ENCODE peak calls at places on chromosome 10, in seven cellular contexts. M is natural killer cell; C is testis; V is NCI-H1092; N is tibial artery; O is sciatic nerve; Z is stimulated activated CD4-positive, alpha-beta T cell treated with anti-CD3 and anti-CD28 coated beads, Interleukin-15, amount 100 ng/mL, for 1 hour. K is an unnamed sample.
A peak's percentile ranks its signal among the peaks of the same experiment; 100 is the strongest.

GRCh38 chr10:18665079-18665478 is 5.8 kb downstream of the ARL5B start:
- DNase-seq in M (no peak), C (no peak), V (no peak), N (no peak), O (no peak), Z (no peak), K (no peak)

GRCh38 chr10:86170255-86171153 is 196.1 kb downstream of the GRID1 start:
- DNase-seq in M (no peak), C (no peak), V (no peak), N (peak; percentile 15), O (peak; percentile 25), Z (no peak), K (no peak)

GRCh38 chr10:70474780-70475179 is 3.8 kb upstream of the PALD1 start:
- DNase-seq in M (no peak), C (no peak), V (no peak), N (no peak), O (no peak), Z (no peak), K (no peak)

GRCh38 chr10:329361-330099 is 194.3 kb downstream of the ZMYND11 start:
- DNase-seq in M (no peak), C (peak; percentile 88), V (no peak), N (peak; percentile 91), O (peak; percentile 90), Z (no peak), K (peak; percentile 93)

GRCh38 chr10:17838080-17838634 is 29.0 kb downstream of the MRC1 start:
- DNase-seq in M (no peak), C (no peak), V (no peak), N (no peak), O (no peak), Z (no peak), K (no peak)

GRCh38 chr10:70188768-70189167 is 18.5 kb upstream of the SAR1A start:
- DNase-seq in M (no peak), C (no peak), V (no peak), N (no peak), O (no peak), Z (no peak), K (no peak)

GRCh38 chr10:1203704-1204103 is 147.5 kb downstream of the WDR37 start:
- DNase-seq in M (no peak), C (no peak), V (no peak), N (no peak), O (no peak), Z (no peak), K (no peak)

GRCh38 chr10:3668276-3668960 is 116.6 kb downstream of the KLF6 start:
- DNase-seq in M (peak; percentile 25), C (peak; percentile 35), V (no peak), N (peak; percentile 43), O (no peak), Z (peak; percentile 21), K (peak; percentile 66)

GRCh38 chr10:122459586-122460273 is 1.6 kb upstream of the HTRA1 start:
- DNase-seq in M (no peak), C (no peak), V (no peak), N (no peak), O (no peak), Z (no peak), K (no peak)

GRCh38 chr10:6349846-6350245 is 147.1 kb downstream of the PFKFB3 start:
- DNase-seq in M (no peak), C (no peak), V (no peak), N (no peak), O (no peak), Z (no peak), K (no peak)

GRCh38 chr10:6037422-6037821 is 24.7 kb downstream of the IL2RA start:
- DNase-seq in M (no peak), C (no peak), V (no peak), N (no peak), O (peak; percentile 25), Z (no peak), K (no peak)

GRCh38 chr10:11158080-11158479 is 140.4 kb downstream of the CELF2 start:
- DNase-seq in M (no peak), C (no peak), V (no peak), N (no peak), O (no peak), Z (no peak), K (no peak)

GRCh38 chr10:112750427-112751167 is 199.4 kb upstream of the TCF7L2 start:
- DNase-seq in M (no peak), C (no peak), V (no peak), N (no peak), O (no peak), Z (no peak), K (no peak)

GRCh38 chr10:124495725-124496124 is 34.1 kb downstream of the LHPP start:
- DNase-seq in M (no peak), C (no peak), V (no peak), N (no peak), O (no peak), Z (no peak), K (no peak)

GRCh38 chr10:65550761-65551160 is 1375.1 kb upstream of the LRRTM3 start:
- DNase-seq in M (no peak), C (no peak), V (no peak), N (no peak), O (no peak), Z (no peak), K (no peak)

GRCh38 chr10:17200885-17201164 is 647 bp downstream of the TRDMT1 start:
- DNase-seq in M (no peak), C (peak; percentile 82), V (no peak), N (peak; percentile 68), O (no peak), Z (no peak), K (peak; percentile 44)

GRCh38 chr10:127374901-127375300 is 174.2 kb upstream of the NPS start:
- DNase-seq in M (no peak), C (no peak), V (no peak), N (no peak), O (no peak), Z (no peak), K (no peak)

GRCh38 chr10:113540845-113541553 is 11.9 kb upstream of the HABP2 start:
- DNase-seq in M (no peak), C (no peak), V (no peak), N (no peak), O (no peak), Z (no peak), K (peak; percentile 32)

GRCh38 chr10:129089341-129089740 is 377.7 kb upstream of the MGMT start:
- DNase-seq in M (no peak), C (no peak), V (no peak), N (no peak), O (no peak), Z (no peak), K (no peak)

GRCh38 chr10:75450062-75450429 is 18.6 kb downstream of the LRMDA start:
- DNase-seq in M (no peak), C (no peak), V (no peak), N (no peak), O (no peak), Z (no peak), K (no peak)

GRCh38 chr10:23384364-23384763 is 39.8 kb upstream of the C10orf67 start:
- DNase-seq in M (no peak), C (no peak), V (no peak), N (no peak), O (no peak), Z (no peak), K (peak; percentile 34)

GRCh38 chr10:42987575-42987974 is 89.3 kb upstream of the RET start:
- DNase-seq in M (no peak), C (no peak), V (no peak), N (no peak), O (no peak), Z (no peak), K (no peak)

GRCh38 chr10:129126955-129127354 is 340.1 kb upstream of the MGMT start:
- DNase-seq in M (no peak), C (no peak), V (no peak), N (no peak), O (no peak), Z (no peak), K (no peak)

GRCh38 chr10:29746080-29746797 is 111.5 kb upstream of the SVIL start:
- DNase-seq in M (no peak), C (no peak), V (no peak), N (no peak), O (no peak), Z (no peak), K (no peak)

GRCh38 chr10:129648866-129649265 is 181.8 kb downstream of the MGMT start:
- DNase-seq in M (no peak), C (no peak), V (no peak), N (no peak), O (no peak), Z (no peak), K (no peak)

GRCh38 chr10:110138197-110138812 is 69.1 kb upstream of the MXI1 start:
- DNase-seq in M (no peak), C (no peak), V (peak; percentile 34), N (no peak), O (no peak), Z (no peak), K (peak; percentile 62)

GRCh38 chr10:52786098-52786497 is 13.5 kb upstream of the MBL2 start:
- DNase-seq in M (no peak), C (no peak), V (no peak), N (no peak), O (no peak), Z (no peak), K (no peak)

GRCh38 chr10:73803680-73804286 is 7.6 kb downstream of the NDST2 start:
- DNase-seq in M (no peak), C (no peak), V (no peak), N (no peak), O (no peak), Z (no peak), K (no peak)

GRCh38 chr10:11612004-11613001 is 853 bp upstream of the USP6NL start:
- DNase-seq in M (no peak), C (no peak), V (no peak), N (no peak), O (no peak), Z (no peak), K (no peak)

GRCh38 chr10:122521011-122521410 is 39.5 kb upstream of the DMBT1 start:
- DNase-seq in M (no peak), C (no peak), V (no peak), N (no peak), O (no peak), Z (no peak), K (no peak)